ENCODE peak calls at places on chromosomes 4 and X, in seven cellular contexts. W is stomach, H is A549, U is endothelial cell of umbilical vein, N is IMR-90, D is NB4, L is tibial nerve. I is an unnamed sample.

GRCh38 chr4:7108046-7108625 is 40.3 kb upstream of the GRPEL1 start:
- DNase-seq in H (no peak), U (no peak), W (no peak), L (no peak), D (no peak), N (no peak), I (no peak)

GRCh38 chr4:184807261-184807660 is 18.5 kb downstream of the ACSL1 start:
- DNase-seq in D (no peak), H (no peak), W (peak), L (no peak), U (no peak), N (no peak), I (no peak)

GRCh38 chr4:55896622-55897021 is 43.2 kb downstream of the EXOC1 start:
- DNase-seq in L (no peak), H (no peak), N (no peak), U (no peak), D (no peak), W (no peak), I (no peak)

GRCh38 chr4:10492486-10492885 is 35.3 kb upstream of the ZNF518B start:
- DNase-seq in N (no peak), D (no peak), L (no peak), H (no peak), W (no peak), U (no peak), I (no peak)

GRCh38 chr4:185201983-185202962 is 1.5 kb downstream of the CFAP97 start:
- DNase-seq in U (peak), H (no peak), N (peak), D (peak), W (no peak), L (no peak), I (peak)

GRCh38 chrX:80808160-80808735 is 1.4 kb downstream of the BRWD3 start:
- DNase-seq in W (peak), U (peak), N (peak), H (peak), L (peak), D (peak), I (peak)

GRCh38 chr4:116180056-116180690 is 905.2 kb downstream of the TRAM1L1 start:
- DNase-seq in H (peak), U (peak), W (no peak), N (no peak), L (no peak), D (peak), I (peak)

GRCh38 chrX:121823406-121823805 is 776.0 kb downstream of the GLUD2 start:
- DNase-seq in L (no peak), U (no peak), W (no peak), D (no peak), H (no peak), N (no peak), I (no peak)

GRCh38 chrX:129262912-129263311 is 260.4 kb downstream of the SMARCA1 start:
- DNase-seq in N (no peak), H (no peak), W (no peak), U (no peak), L (no peak), D (no peak), I (no peak)

GRCh38 chr4:102761478-102761790 is 666 bp upstream of the MANBA start:
- DNase-seq in H (no peak), U (no peak), W (no peak), N (peak), L (no peak), D (no peak), I (no peak)

GRCh38 chr4:139798456-139798855 is 132.8 kb downstream of the MGST2 start:
- DNase-seq in N (peak), D (no peak), H (no peak), W (no peak), U (no peak), L (no peak), I (no peak)

GRCh38 chrX:96889726-96890125 is 6.0 kb downstream of the RPA4 start:
- DNase-seq in N (no peak), U (peak), H (no peak), W (no peak), D (no peak), L (no peak), I (no peak)

GRCh38 chr4:72974694-72975487 is 94.6 kb downstream of the COX18 start:
- DNase-seq in U (peak), W (no peak), L (no peak), H (no peak), D (peak), N (peak), I (no peak)

GRCh38 chr4:52142816-52143215 is 91.7 kb downstream of the SPATA18 start:
- DNase-seq in W (no peak), U (no peak), H (no peak), N (no peak), D (no peak), L (no peak), I (no peak)

DNA sequence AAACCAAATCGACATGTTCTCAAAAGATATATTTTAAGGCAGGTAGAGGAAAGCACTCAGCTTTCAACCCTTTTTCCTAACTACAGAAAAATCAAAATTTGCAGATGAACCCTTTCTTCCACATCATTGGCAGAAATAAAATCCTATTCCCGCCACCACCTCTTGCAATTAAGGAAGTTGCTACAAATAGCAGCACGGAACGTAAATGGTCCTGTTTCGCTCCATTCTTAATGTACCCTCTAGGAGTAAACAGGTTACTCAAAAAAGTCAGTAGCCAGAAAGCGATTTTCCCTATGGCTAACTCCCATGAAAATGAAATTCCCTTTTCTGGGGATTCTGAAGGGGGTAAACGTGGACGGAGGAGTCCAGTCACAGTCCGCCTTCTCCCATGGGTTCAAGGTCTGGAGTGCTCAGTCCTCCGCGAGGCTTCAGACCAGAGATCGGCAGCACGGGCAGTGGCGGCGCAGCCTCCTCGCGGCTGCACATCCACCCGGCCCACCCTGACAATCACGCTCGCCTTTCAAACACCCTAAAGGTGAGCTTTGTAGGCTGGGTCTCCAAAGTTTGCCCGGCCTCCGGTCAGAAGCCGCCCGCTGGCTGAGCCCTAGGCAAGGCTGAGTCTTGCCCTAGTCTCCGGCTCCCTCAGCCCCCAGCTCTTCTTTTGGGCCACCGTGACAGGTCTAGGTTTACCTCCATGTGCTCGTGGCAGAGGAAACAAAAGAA is 1.8 kb downstream of the ATP11C start:
- DNase-seq in H (peak), W (no peak), U (peak), D (peak), L (no peak), N (no peak), I (peak)
- TF ChIP-seq POLR2A in H (no peak), W (no peak), U (no peak), D (no peak), L (no peak), N (no peak), I (no peak)

DNA sequence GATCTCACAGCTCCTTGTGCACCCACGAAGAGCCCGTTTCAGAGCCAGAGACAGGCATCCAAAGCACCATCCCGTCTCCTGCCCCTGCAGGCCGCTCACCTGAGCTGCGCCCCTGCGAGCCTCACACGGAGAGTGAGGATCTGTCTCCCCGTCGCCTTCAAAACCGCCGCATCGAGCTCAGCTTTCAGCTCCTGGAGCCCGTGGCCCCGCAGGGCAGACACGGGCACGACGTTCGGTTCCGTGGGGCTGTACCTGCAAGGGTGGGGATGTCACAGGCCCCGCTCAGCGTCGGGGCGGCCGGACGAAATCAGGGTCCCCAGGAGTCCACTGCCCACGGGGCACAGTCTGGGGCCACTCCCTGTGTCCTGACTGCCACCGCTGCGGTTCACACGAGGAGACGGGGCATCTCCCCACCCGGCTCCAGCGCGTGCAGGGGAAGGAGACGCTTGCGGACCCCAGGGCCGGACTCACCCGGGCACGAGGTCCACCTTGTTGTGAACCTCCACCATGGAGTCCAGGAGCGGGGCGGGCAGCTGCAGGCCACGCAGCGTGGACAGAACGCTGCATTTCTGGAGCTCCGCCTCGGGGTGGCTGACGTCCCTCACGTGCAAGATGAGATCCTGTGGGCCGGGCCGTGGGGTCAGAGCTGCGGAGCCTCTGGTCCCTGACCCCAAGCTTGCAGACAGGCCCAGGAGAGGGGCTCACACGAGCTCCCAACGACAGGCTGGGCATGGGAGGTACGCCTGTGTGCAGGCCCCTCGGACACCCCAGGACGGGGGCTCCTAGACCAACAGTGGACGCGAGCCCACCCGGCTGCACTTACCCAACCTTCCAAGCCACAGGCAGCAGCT is 11.1 kb downstream of the GTPBP6 start:
- DNase-seq in U (no peak), W (no peak), H (no peak), N (no peak), D (no peak), L (no peak), I (no peak)
- TF ChIP-seq POLR2A in U (no peak), W (no peak), H (no peak), N (no peak), D (no peak), L (no peak), I (no peak)

DNA sequence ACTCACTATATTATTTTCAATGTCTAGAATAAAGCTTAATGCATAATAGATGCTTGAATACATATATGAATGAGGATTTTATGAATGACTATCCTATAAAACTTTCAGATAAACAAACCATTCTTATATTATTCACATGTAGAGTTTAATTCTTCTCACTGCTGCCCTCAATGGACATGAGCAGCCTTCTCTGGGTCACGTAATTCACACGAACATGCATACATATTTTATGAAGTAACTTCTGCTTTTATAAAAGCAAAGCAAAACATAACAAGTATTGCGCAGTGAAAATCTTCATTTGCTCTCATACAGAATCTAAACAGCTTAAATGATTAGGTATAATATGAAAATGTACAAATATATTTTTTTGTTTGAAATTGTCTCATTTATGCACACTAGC is 116.7 kb downstream of the TMA16 start:
- DNase-seq in H (no peak), U (no peak), L (no peak), D (peak), N (no peak), W (no peak), I (no peak)
- TF ChIP-seq POLR2A in H (no peak), U (no peak), L (no peak), D (no peak), N (no peak), W (no peak), I (no peak)

GRCh38 chrX:21373001-21373400 is 1.2 kb upstream of the CNKSR2 start:
- DNase-seq in W (no peak), D (no peak), L (no peak), N (no peak), H (no peak), U (no peak), I (no peak)

GRCh38 chrX:21375795-21376069 is 1.5 kb downstream of the CNKSR2 start:
- DNase-seq in H (peak), D (no peak), U (no peak), L (no peak), N (no peak), W (no peak), I (no peak)

GRCh38 chrX:21374994-21375794 is 976 bp downstream of the CNKSR2 start:
- DNase-seq in D (no peak), L (no peak), U (no peak), W (no peak), N (no peak), H (peak), I (no peak)

GRCh38 chrX:21373637-21374162 is 518 bp upstream of the CNKSR2 start:
- DNase-seq in H (peak), D (no peak), W (no peak), U (no peak), N (no peak), L (no peak), I (no peak)

DNA sequence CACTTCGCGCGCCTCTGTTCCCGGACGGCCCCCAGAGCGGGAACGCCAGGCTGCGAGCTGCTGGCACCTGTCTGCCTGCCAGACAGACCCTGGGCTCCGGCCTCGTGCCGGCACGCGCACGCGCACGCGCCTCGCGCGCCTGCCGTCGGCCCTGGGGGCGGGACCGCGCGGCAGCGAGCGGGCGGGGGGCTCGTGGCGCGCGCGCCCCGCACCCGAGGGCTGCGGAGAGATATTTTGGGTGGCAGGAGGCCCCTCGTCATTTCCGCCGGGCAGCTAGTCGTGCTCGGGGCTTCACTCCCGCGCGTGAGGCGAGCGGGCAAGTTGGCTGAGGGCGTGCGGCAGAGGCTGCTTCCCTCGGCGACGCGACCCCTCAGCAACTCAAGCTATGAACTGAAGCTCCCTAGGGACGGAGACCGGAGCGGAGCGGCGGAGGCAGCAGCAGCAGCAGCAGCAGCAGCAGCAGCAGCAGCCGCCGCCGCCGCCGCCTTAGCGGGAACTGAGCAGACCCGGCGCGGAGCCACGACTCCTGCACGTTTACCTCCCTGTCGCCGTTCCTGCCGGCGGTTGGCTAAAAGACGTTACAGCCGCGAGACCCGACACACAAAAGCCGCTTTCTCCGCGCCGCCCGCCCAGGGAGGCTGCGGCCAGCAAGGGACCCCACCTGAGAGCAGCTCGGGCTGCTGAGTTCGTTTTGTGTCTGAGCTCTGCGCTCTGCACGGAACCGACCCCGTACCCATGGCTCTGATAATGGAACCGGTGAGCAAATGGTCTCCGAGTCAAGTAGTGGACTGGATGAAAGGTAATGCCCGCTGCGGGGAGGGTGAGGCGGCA is at the start of gene CNKSR2:
- DNase-seq in H (peak), W (peak), L (peak), N (peak), U (peak), D (peak), I (peak)
- TF ChIP-seq POLR2A in H (peak), W (no peak), L (no peak), N (no peak), U (no peak), D (no peak), I (no peak)

GRCh38 chrX:101385795-101386541 is at the start of gene BTK:
- DNase-seq in N (no peak), H (no peak), U (no peak), W (no peak), D (peak), L (no peak), I (peak)
- TF ChIP-seq POLR2A in N (no peak), H (no peak), U (no peak), W (no peak), D (peak), L (no peak), I (peak)

I was measured in erythroblast.